ENCODE peak calls at places on chromosomes 5 and 9, in six cellular contexts. One of them, this sample, is unnamed.

GRCh38 chr9:90906316-90907055 is 104.9 kb downstream of the SYK start:
- DNase-seq in epithelial cell of esophagus: no peak
- DNase-seq in HFF-Myc: no peak
- DNase-seq in endodermal cell: peak; percentile 29
- DNase-seq in astrocyte of the spinal cord: no peak
- DNase-seq in foreskin fibroblast: peak; percentile 39
- DNase-seq in this sample: no peak

GRCh38 chr5:23318166-23318565 is 189.2 kb upstream of the PRDM9 start:
- DNase-seq in endodermal cell: no peak
- DNase-seq in HFF-Myc: no peak
- DNase-seq in foreskin fibroblast: no peak
- DNase-seq in astrocyte of the spinal cord: no peak
- DNase-seq in epithelial cell of esophagus: no peak
- DNase-seq in this sample: no peak

GRCh38 chr9:86660146-86660545 is 287.2 kb downstream of the GAS1 start:
- DNase-seq in HFF-Myc: no peak
- DNase-seq in astrocyte of the spinal cord: peak; percentile 77
- DNase-seq in epithelial cell of esophagus: peak; percentile 19
- DNase-seq in endodermal cell: no peak
- DNase-seq in foreskin fibroblast: peak; percentile 95
- DNase-seq in this sample: peak; percentile 79

GRCh38 chr5:67493676-67494075 is 297.1 kb upstream of the CD180 start:
- DNase-seq in astrocyte of the spinal cord: peak; percentile 17
- DNase-seq in epithelial cell of esophagus: peak; percentile 46
- DNase-seq in foreskin fibroblast: peak; percentile 48
- DNase-seq in HFF-Myc: no peak
- DNase-seq in endodermal cell: peak; percentile 74
- DNase-seq in this sample: no peak

GRCh38 chr5:129046151-129046550 is 48.4 kb upstream of the ISOC1 start:
- DNase-seq in epithelial cell of esophagus: peak; percentile 75
- DNase-seq in astrocyte of the spinal cord: no peak
- DNase-seq in endodermal cell: no peak
- DNase-seq in HFF-Myc: no peak
- DNase-seq in foreskin fibroblast: peak; percentile 42
- DNase-seq in this sample: no peak

GRCh38 chr9:81103597-81104471 is 585.5 kb downstream of the TLE1 start:
- DNase-seq in foreskin fibroblast: peak; percentile 31
- DNase-seq in endodermal cell: no peak
- DNase-seq in epithelial cell of esophagus: no peak
- DNase-seq in HFF-Myc: no peak
- DNase-seq in astrocyte of the spinal cord: peak; percentile 19
- DNase-seq in this sample: no peak

GRCh38 chr5:74725331-74725730 is 40.3 kb downstream of the HEXB start:
- DNase-seq in astrocyte of the spinal cord: no peak
- DNase-seq in epithelial cell of esophagus: no peak
- DNase-seq in foreskin fibroblast: no peak
- DNase-seq in HFF-Myc: no peak
- DNase-seq in endodermal cell: no peak
- DNase-seq in this sample: no peak

GRCh38 chr5:31365776-31366175 is 166.1 kb downstream of the DROSHA start:
- DNase-seq in astrocyte of the spinal cord: no peak
- DNase-seq in foreskin fibroblast: no peak
- DNase-seq in HFF-Myc: no peak
- DNase-seq in endodermal cell: no peak
- DNase-seq in epithelial cell of esophagus: no peak
- DNase-seq in this sample: no peak

GRCh38 chr5:146042628-146043279 is 62.6 kb downstream of the PLAC8L1 start:
- DNase-seq in astrocyte of the spinal cord: peak; percentile 71
- DNase-seq in foreskin fibroblast: peak; percentile 34
- DNase-seq in HFF-Myc: peak; percentile 42
- DNase-seq in epithelial cell of esophagus: peak; percentile 90
- DNase-seq in endodermal cell: no peak
- DNase-seq in this sample: peak; percentile 26

GRCh38 chr9:7756088-7756487 is 43.5 kb downstream of the DMAC1 start:
- DNase-seq in HFF-Myc: no peak
- DNase-seq in epithelial cell of esophagus: peak; percentile 59
- DNase-seq in foreskin fibroblast: no peak
- DNase-seq in astrocyte of the spinal cord: no peak
- DNase-seq in endodermal cell: no peak
- DNase-seq in this sample: no peak

GRCh38 chr5:41625571-41625970 is 115.2 kb upstream of the PLCXD3 start:
- DNase-seq in HFF-Myc: no peak
- DNase-seq in astrocyte of the spinal cord: no peak
- DNase-seq in foreskin fibroblast: no peak
- DNase-seq in endodermal cell: no peak
- DNase-seq in epithelial cell of esophagus: no peak
- DNase-seq in this sample: no peak

GRCh38 chr9:131072871-131073237 is 23.5 kb upstream of the AIF1L start:
- DNase-seq in endodermal cell: no peak
- DNase-seq in foreskin fibroblast: no peak
- DNase-seq in epithelial cell of esophagus: no peak
- DNase-seq in HFF-Myc: no peak
- DNase-seq in astrocyte of the spinal cord: no peak
- DNase-seq in this sample: no peak

GRCh38 chr9:126114409-126114760 is 212.2 kb upstream of the MVB12B start:
- DNase-seq in endodermal cell: peak; percentile 5
- DNase-seq in foreskin fibroblast: no peak
- DNase-seq in HFF-Myc: no peak
- DNase-seq in epithelial cell of esophagus: no peak
- DNase-seq in astrocyte of the spinal cord: no peak
- DNase-seq in this sample: no peak

GRCh38 chr5:74259572-74259971 is 381.0 kb downstream of the ENC1 start:
- DNase-seq in epithelial cell of esophagus: no peak
- DNase-seq in astrocyte of the spinal cord: no peak
- DNase-seq in foreskin fibroblast: no peak
- DNase-seq in endodermal cell: peak; percentile 58
- DNase-seq in HFF-Myc: no peak
- DNase-seq in this sample: no peak

GRCh38 chr5:54902817-54903473 is 82.4 kb downstream of the ESM1 start:
- DNase-seq in foreskin fibroblast: peak; percentile 47
- DNase-seq in HFF-Myc: no peak
- DNase-seq in epithelial cell of esophagus: no peak
- DNase-seq in endodermal cell: no peak
- DNase-seq in astrocyte of the spinal cord: peak; percentile 65
- DNase-seq in this sample: no peak

GRCh38 chr5:57394421-57395210 is 88.0 kb downstream of the ACTBL2 start:
- DNase-seq in foreskin fibroblast: no peak
- DNase-seq in epithelial cell of esophagus: no peak
- DNase-seq in endodermal cell: no peak
- DNase-seq in HFF-Myc: no peak
- DNase-seq in astrocyte of the spinal cord: no peak
- DNase-seq in this sample: no peak

GRCh38 chr5:54651482-54652076 is 134.0 kb downstream of the SNX18 start:
- DNase-seq in HFF-Myc: no peak
- DNase-seq in endodermal cell: no peak
- DNase-seq in epithelial cell of esophagus: peak; percentile 97
- DNase-seq in astrocyte of the spinal cord: peak; percentile 50
- DNase-seq in foreskin fibroblast: no peak
- DNase-seq in this sample: no peak

GRCh38 chr9:89246840-89247239 is 64.2 kb upstream of the CKS2 start:
- DNase-seq in astrocyte of the spinal cord: no peak
- DNase-seq in epithelial cell of esophagus: no peak
- DNase-seq in endodermal cell: no peak
- DNase-seq in HFF-Myc: no peak
- DNase-seq in foreskin fibroblast: no peak
- DNase-seq in this sample: no peak

GRCh38 chr5:133457439-133457838 is 154.9 kb downstream of the FSTL4 start:
- DNase-seq in epithelial cell of esophagus: no peak
- DNase-seq in foreskin fibroblast: no peak
- DNase-seq in endodermal cell: peak; percentile 42
- DNase-seq in HFF-Myc: no peak
- DNase-seq in astrocyte of the spinal cord: no peak
- DNase-seq in this sample: no peak

GRCh38 chr5:31106742-31107546 is 86.5 kb upstream of the CDH6 start:
- DNase-seq in endodermal cell: no peak
- DNase-seq in astrocyte of the spinal cord: peak; percentile 87
- DNase-seq in epithelial cell of esophagus: peak; percentile 29
- DNase-seq in HFF-Myc: no peak
- DNase-seq in foreskin fibroblast: peak; percentile 6
- DNase-seq in this sample: no peak

GRCh38 chr5:179176571-179177230 is 116.5 kb downstream of the ZNF354C start:
- DNase-seq in foreskin fibroblast: no peak
- DNase-seq in HFF-Myc: no peak
- DNase-seq in epithelial cell of esophagus: no peak
- DNase-seq in endodermal cell: no peak
- DNase-seq in astrocyte of the spinal cord: no peak
- DNase-seq in this sample: no peak

GRCh38 chr9:71647094-71647591 is 121.2 kb downstream of the CEMIP2 start:
- DNase-seq in HFF-Myc: peak; percentile 55
- DNase-seq in foreskin fibroblast: peak; percentile 74
- DNase-seq in endodermal cell: peak; percentile 55
- DNase-seq in astrocyte of the spinal cord: peak; percentile 85
- DNase-seq in epithelial cell of esophagus: peak; percentile 82
- DNase-seq in this sample: no peak

GRCh38 chr5:10622810-10623209 is 58.9 kb downstream of the ANKRD33B start:
- DNase-seq in epithelial cell of esophagus: no peak
- DNase-seq in foreskin fibroblast: no peak
- DNase-seq in astrocyte of the spinal cord: no peak
- DNase-seq in HFF-Myc: no peak
- DNase-seq in endodermal cell: no peak
- DNase-seq in this sample: no peak

GRCh38 chr5:147911427-147911826 is 5.1 kb upstream of the C5orf46 start:
- DNase-seq in HFF-Myc: no peak
- DNase-seq in endodermal cell: no peak
- DNase-seq in foreskin fibroblast: no peak
- DNase-seq in astrocyte of the spinal cord: no peak
- DNase-seq in epithelial cell of esophagus: no peak
- DNase-seq in this sample: no peak

GRCh38 chr9:129237804-129238203 is 59.7 kb upstream of the IER5L start:
- DNase-seq in endodermal cell: no peak
- DNase-seq in HFF-Myc: no peak
- DNase-seq in foreskin fibroblast: no peak
- DNase-seq in epithelial cell of esophagus: no peak
- DNase-seq in astrocyte of the spinal cord: no peak
- DNase-seq in this sample: no peak
- H3K4me3 ChIP-seq in endodermal cell: no peak overlapping the region
- H3K4me3 ChIP-seq in HFF-Myc: no peak overlapping the region
- H3K4me3 ChIP-seq in foreskin fibroblast: no peak overlapping the region
- H3K4me3 ChIP-seq in epithelial cell of esophagus: no peak overlapping the region
- H3K4me3 ChIP-seq in astrocyte of the spinal cord: no peak overlapping the region
- H3K4me3 ChIP-seq in this sample: no peak overlapping the region

GRCh38 chr9:97625620-97626019 is 7.5 kb downstream of the TSTD2 start:
- DNase-seq in foreskin fibroblast: no peak
- DNase-seq in HFF-Myc: no peak
- DNase-seq in epithelial cell of esophagus: no peak
- DNase-seq in endodermal cell: no peak
- DNase-seq in astrocyte of the spinal cord: no peak
- DNase-seq in this sample: no peak
- TF ChIP-seq CTCF in foreskin fibroblast: no peak
- TF ChIP-seq CTCF in HFF-Myc: no peak
- TF ChIP-seq CTCF in epithelial cell of esophagus: no peak
- TF ChIP-seq CTCF in endodermal cell: no peak
- TF ChIP-seq CTCF in astrocyte of the spinal cord: no peak
- TF ChIP-seq CTCF in this sample: no peak

GRCh38 chr9:113503131-113503541 is 39.6 kb downstream of the RGS3 start:
- DNase-seq in epithelial cell of esophagus: no peak
- DNase-seq in foreskin fibroblast: no peak
- DNase-seq in astrocyte of the spinal cord: no peak
- DNase-seq in endodermal cell: no peak
- DNase-seq in HFF-Myc: no peak
- DNase-seq in this sample: no peak
- H3K4me3 ChIP-seq in epithelial cell of esophagus: no peak overlapping the region
- H3K4me3 ChIP-seq in foreskin fibroblast: no peak overlapping the region
- H3K4me3 ChIP-seq in astrocyte of the spinal cord: no peak overlapping the region
- H3K4me3 ChIP-seq in endodermal cell: no peak overlapping the region
- H3K4me3 ChIP-seq in HFF-Myc: no peak overlapping the region
- H3K4me3 ChIP-seq in this sample: no peak overlapping the region

GRCh38 chr9:128409998-128410397 is 10.7 kb upstream of the CERCAM start:
- DNase-seq in HFF-Myc: no peak
- DNase-seq in astrocyte of the spinal cord: peak; percentile 29
- DNase-seq in endodermal cell: peak; percentile 79
- DNase-seq in foreskin fibroblast: peak; percentile 52
- DNase-seq in epithelial cell of esophagus: no peak
- DNase-seq in this sample: no peak
- TF ChIP-seq CTCF in HFF-Myc: peak; percentile 43
- TF ChIP-seq CTCF in astrocyte of the spinal cord: peak; percentile 46
- TF ChIP-seq CTCF in endodermal cell: peak; percentile 64
- TF ChIP-seq CTCF in foreskin fibroblast: peak; percentile 40
- TF ChIP-seq CTCF in epithelial cell of esophagus: peak; percentile 44
- TF ChIP-seq CTCF in this sample: peak; percentile 34

DNA sequence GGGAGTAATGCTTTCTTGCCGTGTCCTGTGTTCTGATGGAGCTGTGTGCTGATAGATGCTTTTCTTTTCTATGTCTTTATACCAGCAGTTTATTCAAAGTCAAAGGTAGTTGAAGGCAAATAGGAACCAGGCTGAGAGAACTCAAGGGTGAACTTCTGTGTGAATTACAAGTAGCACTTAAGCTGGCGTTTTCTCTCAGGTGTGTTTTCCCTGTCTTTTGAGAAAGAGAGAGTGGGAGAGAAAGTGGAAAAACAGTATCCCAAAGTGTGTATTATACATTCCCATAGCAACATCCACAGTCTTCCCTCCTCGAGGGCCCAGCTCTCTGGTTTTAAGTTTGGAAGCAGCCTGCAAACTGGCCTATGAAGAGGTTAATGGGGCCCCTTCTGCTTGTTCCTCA is 1.5 kb downstream of the TNFAIP8 start:
- DNase-seq in endodermal cell: no peak
- DNase-seq in HFF-Myc: no peak
- DNase-seq in astrocyte of the spinal cord: no peak
- DNase-seq in foreskin fibroblast: no peak
- DNase-seq in epithelial cell of esophagus: no peak
- DNase-seq in this sample: no peak
- H3K4me3 ChIP-seq in endodermal cell: peak overlapping the region; percentile 83
- H3K4me3 ChIP-seq in HFF-Myc: peak overlapping the region; percentile 57
- H3K4me3 ChIP-seq in astrocyte of the spinal cord: peak overlapping the region; percentile 65
- H3K4me3 ChIP-seq in foreskin fibroblast: peak overlapping the region; percentile 87
- H3K4me3 ChIP-seq in epithelial cell of esophagus: peak overlapping the region; percentile 46
- H3K4me3 ChIP-seq in this sample: peak overlapping the region; percentile 69

DNA sequence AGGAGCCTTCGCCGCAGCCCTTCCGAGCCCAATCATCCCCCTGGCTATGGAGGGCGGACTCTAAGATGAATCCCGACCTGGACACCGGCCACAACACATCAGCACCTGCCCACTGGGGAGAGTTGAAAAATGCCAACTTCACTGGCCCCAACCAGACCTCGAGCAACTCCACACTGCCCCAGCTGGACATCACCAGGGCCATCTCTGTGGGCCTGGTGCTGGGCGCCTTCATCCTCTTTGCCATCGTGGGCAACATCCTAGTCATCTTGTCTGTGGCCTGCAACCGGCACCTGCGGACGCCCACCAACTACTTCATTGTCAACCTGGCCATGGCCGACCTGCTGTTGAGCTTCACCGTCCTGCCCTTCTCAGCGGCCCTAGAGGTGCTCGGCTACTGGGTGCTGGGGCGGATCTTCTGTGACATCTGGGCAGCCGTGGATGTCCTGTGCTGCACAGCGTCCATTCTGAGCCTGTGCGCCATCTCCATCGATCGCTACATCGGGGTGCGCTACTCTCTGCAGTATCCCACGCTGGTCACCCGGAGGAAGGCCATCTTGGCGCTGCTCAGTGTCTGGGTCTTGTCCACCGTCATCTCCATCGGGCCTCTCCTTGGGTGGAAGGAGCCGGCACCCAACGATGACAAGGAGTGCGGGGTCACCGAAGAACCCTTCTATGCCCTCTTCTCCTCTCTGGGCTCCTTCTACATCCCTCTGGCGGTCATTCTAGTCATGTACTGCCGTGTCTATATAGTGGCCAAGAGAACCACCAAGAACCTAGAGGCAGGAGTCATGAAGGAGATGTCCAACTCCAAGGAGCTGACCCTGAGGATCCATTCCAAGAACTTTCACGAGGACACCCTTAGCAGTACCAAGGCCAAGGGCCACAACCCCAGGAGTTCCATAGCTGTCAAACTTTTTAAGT is 819 bp downstream of the ADRA1B start:
- DNase-seq in HFF-Myc: no peak
- DNase-seq in foreskin fibroblast: no peak
- DNase-seq in epithelial cell of esophagus: no peak
- DNase-seq in astrocyte of the spinal cord: no peak
- DNase-seq in endodermal cell: no peak
- DNase-seq in this sample: no peak
- TF ChIP-seq CTCF in HFF-Myc: no peak
- TF ChIP-seq CTCF in foreskin fibroblast: peak; percentile 2
- TF ChIP-seq CTCF in epithelial cell of esophagus: no peak
- TF ChIP-seq CTCF in astrocyte of the spinal cord: no peak
- TF ChIP-seq CTCF in endodermal cell: no peak
- TF ChIP-seq CTCF in this sample: no peak